ENCODE peak calls at places on chromosome 10, in four cellular contexts. C, Q, N and D are unnamed samples.
A peak's percentile ranks its signal among the peaks of the same experiment; 100 is the strongest.

GRCh38 chr10:12995425-12995861 is 6.1 kb downstream of the CCDC3 start:
- DNase-seq in Q (no peak), C (no peak), N (no peak), D (no peak)

GRCh38 chr10:3741688-3742461 is 43.1 kb downstream of the KLF6 start:
- DNase-seq in Q (no peak), C (no peak), N (no peak), D (no peak)

GRCh38 chr10:74766501-74766900 is 59.9 kb upstream of the KAT6B start:
- DNase-seq in C (no peak), N (no peak), Q (no peak), D (no peak)

GRCh38 chr10:32239770-32240169 is 107.2 kb downstream of the EPC1 start:
- DNase-seq in C (no peak), N (no peak), Q (no peak), D (no peak)

GRCh38 chr10:99850767-99851127 is 68.3 kb downstream of the ABCC2 start:
- DNase-seq in N (no peak), Q (no peak), C (no peak), D (no peak)

GRCh38 chr10:106515206-106515790 is 649.2 kb downstream of the SORCS1 start:
- DNase-seq in C (no peak), Q (no peak), N (no peak), D (no peak)

GRCh38 chr10:59635502-59636290 is 74.0 kb downstream of the SLC16A9 start:
- DNase-seq in C (no peak), Q (no peak), N (no peak), D (no peak)

GRCh38 chr10:126500866-126501265 is 112.6 kb upstream of the ADAM12 start:
- DNase-seq in Q (no peak), C (no peak), N (no peak), D (no peak)

GRCh38 chr10:102704915-102705314 is 9.3 kb downstream of the ARL3 start:
- DNase-seq in C (no peak), N (no peak), Q (no peak), D (peak; percentile 25)

DNA sequence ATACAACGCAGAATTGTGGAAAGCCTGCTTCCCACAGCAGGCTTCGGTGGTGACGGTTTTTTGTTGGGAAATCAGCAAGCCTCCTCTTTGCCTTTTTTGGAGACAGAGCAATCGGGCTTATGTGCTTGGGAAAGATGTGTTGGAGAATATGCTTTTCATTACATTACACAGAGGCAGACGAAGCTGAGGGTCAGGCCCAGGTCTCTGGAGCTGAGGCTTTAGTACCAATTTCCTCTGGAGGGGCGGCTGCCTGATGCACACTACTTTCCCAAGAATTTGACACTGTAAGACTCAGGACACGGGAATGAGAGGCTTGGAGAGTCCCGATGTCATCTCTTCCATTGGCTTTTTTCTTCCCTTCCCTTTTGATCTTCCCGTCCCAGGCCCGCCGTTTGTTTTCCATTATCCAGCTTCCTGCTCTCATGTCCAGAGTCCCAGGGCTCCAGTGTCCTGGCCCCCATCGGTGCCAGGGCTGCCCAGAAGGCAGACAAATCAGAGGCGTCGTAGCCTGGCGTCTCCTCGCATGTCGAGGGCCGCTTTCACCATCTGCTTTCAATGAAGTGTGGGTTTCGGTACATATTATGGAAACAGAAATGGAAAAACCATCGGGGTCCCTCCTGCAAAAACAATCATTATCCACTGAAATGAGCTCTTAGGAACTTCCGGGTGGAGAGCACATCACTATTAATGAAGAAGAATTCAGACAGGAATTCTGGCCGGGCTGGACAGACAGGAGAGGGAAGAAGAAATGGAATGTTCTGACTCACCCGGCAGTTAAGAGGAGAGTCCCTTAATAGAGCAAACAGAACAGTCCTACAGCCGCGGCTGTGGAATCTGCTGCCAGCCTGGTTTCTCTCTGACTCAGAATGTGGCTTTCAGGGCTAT is 123.0 kb upstream of the JCAD start:
- DNase-seq in N (no peak), Q (no peak), C (no peak), D (peak; percentile 59)
- TF ChIP-seq HDAC6 in N (no peak), Q (no peak), C (no peak), D (no peak)

DNA sequence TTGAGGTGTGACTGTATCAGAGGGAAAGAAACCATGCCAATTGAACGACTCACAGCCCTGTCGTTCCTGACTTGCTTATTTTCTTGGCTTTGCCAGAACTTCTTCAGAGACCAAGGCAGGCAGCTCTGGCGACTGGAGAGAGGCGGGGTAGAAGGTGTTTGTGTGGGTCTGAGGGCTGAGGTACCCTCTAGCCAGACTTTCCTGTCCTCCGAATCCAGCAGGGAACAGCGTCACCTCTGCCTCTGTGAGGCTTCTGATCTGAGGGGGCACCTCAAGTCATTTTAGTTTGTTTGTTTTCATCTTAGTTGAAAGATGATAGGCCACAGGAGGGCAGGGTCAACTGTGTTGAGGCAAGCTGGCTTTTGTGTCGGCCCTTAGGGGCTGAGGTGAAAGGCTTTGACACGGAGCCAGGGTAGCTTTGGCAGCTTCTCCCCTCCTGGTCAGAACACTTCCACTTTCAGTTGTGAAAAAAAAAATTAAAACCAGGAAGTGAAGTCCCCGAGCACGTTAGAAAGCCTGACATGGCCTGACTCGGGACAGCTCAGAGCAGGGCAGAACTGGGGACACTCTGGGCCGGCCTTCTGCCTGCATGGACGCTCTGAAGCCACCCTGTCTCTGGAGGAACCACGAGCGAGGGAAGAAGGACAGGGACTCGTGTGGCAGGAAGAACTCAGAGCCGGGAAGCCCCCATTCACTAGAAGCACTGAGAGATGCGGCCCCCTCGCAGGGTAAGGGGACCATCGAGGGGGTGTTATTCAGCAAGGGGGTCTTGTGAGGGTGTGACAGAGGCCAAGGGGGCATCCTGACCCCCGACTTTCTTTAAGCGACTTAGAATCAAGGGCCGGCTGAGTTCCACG is 2.0 kb downstream of the ACSL5 start:
- DNase-seq in N (no peak), C (no peak), Q (peak; percentile 48), D (peak; percentile 56)
- TF ChIP-seq POLR2A in N (no peak), C (no peak), Q (peak; percentile 90), D (no peak)

GRCh38 chr10:71218833-71219120 is 6.4 kb downstream of the UNC5B start:
- DNase-seq in Q (no peak), C (no peak), N (no peak), D (no peak)

GRCh38 chr10:71217266-71218045 is 5.1 kb downstream of the UNC5B start:
- DNase-seq in N (peak; percentile 30), Q (no peak), C (no peak), D (no peak)

GRCh38 chr10:71216363-71216695 is 4.0 kb downstream of the UNC5B start:
- DNase-seq in C (no peak), N (no peak), Q (no peak), D (no peak)

GRCh38 chr10:71218046-71218832 is 5.9 kb downstream of the UNC5B start:
- DNase-seq in Q (no peak), N (peak; percentile 29), C (no peak), D (peak; percentile 20)

DNA sequence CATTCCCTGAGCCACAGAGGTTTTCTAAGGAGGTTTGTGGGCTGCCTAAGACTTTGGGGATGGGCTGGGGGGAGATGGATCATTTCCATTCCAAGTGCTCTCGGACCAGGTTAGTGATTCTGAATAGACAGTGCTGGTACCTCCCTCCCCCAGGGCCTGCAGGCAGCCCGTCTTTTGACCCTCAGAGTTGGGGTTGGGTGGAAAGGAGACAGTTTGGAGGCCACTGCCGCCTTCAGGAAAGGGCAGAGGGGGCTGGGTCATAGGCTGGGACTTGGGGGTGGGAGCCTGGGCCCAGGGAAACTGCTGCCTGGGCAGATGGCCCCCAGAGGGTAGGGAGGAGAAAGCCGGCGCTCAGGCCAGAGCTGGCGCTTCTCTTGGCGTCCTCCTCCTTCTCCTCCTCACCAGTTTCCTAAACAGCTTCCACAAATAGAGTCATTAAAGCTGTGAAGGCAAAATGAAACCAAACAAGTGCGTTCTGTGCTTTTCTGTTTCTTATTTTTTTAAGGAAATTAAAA is 4.4 kb downstream of the UNC5B start:
- DNase-seq in N (no peak), C (no peak), Q (no peak), D (no peak)
- TF ChIP-seq HDAC6 in N (no peak), C (no peak), Q (no peak), D (no peak)

GRCh38 chr10:110857265-110858158 is 14.2 kb upstream of the PDCD4 start:
- DNase-seq in Q (peak; percentile 78), C (peak; percentile 35), N (peak; percentile 57), D (peak; percentile 59)
- TF ChIP-seq POLR2A in Q (no peak), C (no peak), N (no peak), D (no peak)

DNA sequence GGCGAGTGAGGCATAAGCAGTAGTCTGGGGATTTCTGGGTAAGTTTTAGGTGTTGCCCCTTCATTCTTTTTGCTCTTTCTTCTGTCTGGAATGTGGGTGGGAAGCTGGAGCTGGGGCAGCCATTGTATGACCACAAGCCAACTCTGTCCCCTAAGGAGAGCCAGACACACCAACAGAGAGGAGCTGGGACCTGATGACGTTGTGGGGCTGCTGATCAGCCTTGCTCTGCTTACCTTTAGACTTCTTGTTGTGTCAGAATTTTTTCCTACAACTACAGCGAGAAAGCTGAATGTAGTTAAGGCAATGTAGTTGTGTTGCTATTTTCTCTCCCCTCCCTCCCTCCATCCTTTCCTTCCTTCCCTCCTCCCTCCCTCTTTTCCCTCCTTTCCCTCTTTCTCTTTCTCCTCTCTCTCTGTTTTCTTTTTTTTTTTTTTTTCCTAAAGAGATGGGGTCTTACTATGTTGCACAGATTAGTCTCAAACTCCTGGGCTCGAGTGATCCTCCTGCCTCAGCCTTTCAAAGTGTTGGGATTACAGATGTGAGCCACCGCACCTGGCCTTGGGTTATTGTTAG is 6.4 kb upstream of the TSPAN14 start:
- DNase-seq in Q (no peak), N (no peak), C (no peak), D (no peak)
- TF ChIP-seq HDAC6 in Q (no peak), N (no peak), C (no peak), D (no peak)

DNA sequence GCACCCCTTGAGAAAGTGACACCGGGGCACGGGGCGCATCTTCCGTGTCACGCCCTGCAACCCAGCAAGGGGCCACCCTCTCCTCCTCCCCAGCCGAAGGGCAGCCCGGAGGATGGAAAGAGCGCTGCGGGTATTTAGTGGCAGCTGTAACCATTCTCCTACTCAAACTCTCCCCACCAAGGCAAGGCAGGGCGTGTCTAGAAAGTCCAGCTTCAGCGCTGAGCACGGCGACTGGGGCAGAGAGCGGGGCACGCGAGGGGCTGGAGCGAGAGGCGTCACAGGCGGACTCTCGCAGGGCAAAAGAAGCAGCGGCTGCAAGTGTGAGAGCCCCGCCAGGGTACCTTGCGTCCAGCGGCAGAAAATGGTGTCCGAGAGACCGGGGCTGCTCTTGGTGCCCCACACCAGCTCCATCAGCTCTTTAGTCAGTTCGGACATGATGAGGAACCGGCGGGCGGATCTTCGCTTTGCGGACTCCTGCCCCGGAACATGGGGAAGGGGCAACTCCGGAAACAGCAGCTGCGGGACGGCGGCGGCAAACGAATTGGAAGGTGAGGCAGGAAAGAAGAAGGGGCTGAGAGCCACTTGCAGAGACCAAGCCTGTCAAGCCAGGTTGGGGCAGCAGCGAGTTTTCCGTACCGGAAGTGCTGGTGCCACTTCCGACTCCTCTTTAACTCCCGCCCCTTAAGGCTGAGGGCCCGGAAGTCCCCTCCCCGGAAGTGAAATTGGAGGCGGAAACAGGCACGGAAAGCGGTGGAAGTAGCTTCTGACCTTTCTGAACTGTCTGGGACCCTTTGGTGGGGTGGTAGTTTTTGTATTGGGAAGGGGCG is at the start of gene MINDY3:
- DNase-seq in N (peak; percentile 83), C (peak; percentile 74), Q (peak; percentile 26), D (peak; percentile 83)
- TF ChIP-seq POLR2A in N (peak; percentile 81), C (no peak), Q (peak; percentile 76), D (peak; percentile 63)